ENCODE peak calls at places on chromosomes 16 and 17, in five cellular contexts. G is GM23338, M is PC-3, L is HepG2, P is endothelial cell of umbilical vein. S is an unnamed sample.
A peak's percentile ranks its signal among the peaks of the same experiment; 100 is the strongest.

GRCh38 chr16:68166264-68166663 is 69.7 kb downstream of the ESRP2 start:
- DNase-seq in L (no peak), P (no peak), G (no peak), M (no peak), S (no peak)

GRCh38 chr17:45093444-45094110 is 32.5 kb downstream of the NMT1 start:
- DNase-seq in P (no peak), G (no peak), M (no peak), L (no peak), S (no peak)

GRCh38 chr16:72664122-72664479 is 383.8 kb downstream of the ZFHX3 start:
- DNase-seq in M (peak; percentile 9), L (no peak), G (peak; percentile 2), P (no peak), S (no peak)

GRCh38 chr16:15765880-15766279 is 90.9 kb downstream of the MYH11 start:
- DNase-seq in P (peak; percentile 44), M (peak; percentile 62), L (peak; percentile 73), G (peak; percentile 80), S (peak; percentile 64)

GRCh38 chr17:80036715-80037477 is 454 bp downstream of the CCDC40 start:
- DNase-seq in P (peak; percentile 56), L (peak; percentile 57), M (peak; percentile 30), G (peak; percentile 86), S (no peak)

GRCh38 chr17:71004413-71004812 is 835.1 kb downstream of the KCNJ2 start:
- DNase-seq in G (no peak), M (no peak), P (no peak), L (no peak), S (no peak)

GRCh38 chr17:78502611-78503148 is 74.5 kb downstream of the DNAH17 start:
- DNase-seq in L (no peak), P (no peak), G (no peak), M (no peak), S (no peak)

GRCh38 chr16:67164599-67165061 is at the start of gene HSF4:
- DNase-seq in M (no peak), L (peak; percentile 52), P (no peak), G (no peak), S (peak; percentile 78)

GRCh38 chr17:6473128-6473767 is 29.0 kb downstream of the PIMREG start:
- DNase-seq in P (peak; percentile 72), L (peak; percentile 50), G (peak; percentile 83), M (peak; percentile 76), S (peak; percentile 53)

GRCh38 chr17:19242926-19243325 is 5.8 kb downstream of the EPN2 start:
- DNase-seq in M (no peak), G (no peak), P (no peak), L (no peak), S (no peak)

GRCh38 chr17:12522743-12523181 is 142.9 kb upstream of the MYOCD start:
- DNase-seq in G (peak; percentile 15), P (no peak), L (peak; percentile 29), M (peak; percentile 38), S (no peak)

GRCh38 chr16:2507679-2508064 is 6.1 kb upstream of the ATP6V0C start:
- DNase-seq in L (no peak), G (no peak), M (no peak), P (no peak), S (no peak)

GRCh38 chr16:56370836-56371235 is 54.5 kb downstream of the AMFR start:
- DNase-seq in L (no peak), P (peak; percentile 51), G (no peak), M (peak; percentile 59), S (no peak)

GRCh38 chr17:58679263-58680037 is 12.4 kb downstream of the TEX14 start:
- DNase-seq in M (peak; percentile 81), G (peak; percentile 49), P (no peak), L (peak; percentile 78), S (no peak)

GRCh38 chr17:66398617-66399016 is 96.2 kb downstream of the PRKCA start:
- DNase-seq in P (no peak), G (no peak), L (no peak), M (no peak), S (no peak)

GRCh38 chr17:55965051-55965450 is 188.2 kb upstream of the ANKFN1 start:
- DNase-seq in L (no peak), G (no peak), M (no peak), P (no peak), S (no peak)

GRCh38 chr17:55731586-55732250 is 9.1 kb upstream of the TMEM100 start:
- DNase-seq in L (no peak), P (no peak), M (no peak), G (peak; percentile 16), S (no peak)

GRCh38 chr17:10821062-10821461 is 16.8 kb downstream of the PIRT start:
- DNase-seq in L (no peak), G (no peak), M (no peak), P (no peak), S (no peak)

GRCh38 chr16:4803479-4804243 is 1.2 kb upstream of the ROGDI start:
- DNase-seq in P (no peak), M (no peak), G (no peak), L (no peak), S (no peak)
- TF ChIP-seq EZH2 in P (no peak), M (no peak), G (no peak), L (no peak), S (no peak)

GRCh38 chr17:39598047-39598481 is 9.7 kb downstream of the NEUROD2 start:
- DNase-seq in M (no peak), G (no peak), L (no peak), P (no peak), S (no peak)

GRCh38 chr17:39598635-39599005 is 9.1 kb downstream of the NEUROD2 start:
- DNase-seq in M (no peak), P (no peak), G (no peak), L (no peak), S (no peak)

GRCh38 chr17:39599665-39600468 is 7.9 kb downstream of the NEUROD2 start:
- DNase-seq in L (no peak), M (no peak), P (no peak), G (peak; percentile 58), S (no peak)

GRCh38 chr17:39600469-39601009 is 7.2 kb downstream of the NEUROD2 start:
- DNase-seq in L (no peak), G (no peak), P (no peak), M (no peak), S (no peak)

DNA sequence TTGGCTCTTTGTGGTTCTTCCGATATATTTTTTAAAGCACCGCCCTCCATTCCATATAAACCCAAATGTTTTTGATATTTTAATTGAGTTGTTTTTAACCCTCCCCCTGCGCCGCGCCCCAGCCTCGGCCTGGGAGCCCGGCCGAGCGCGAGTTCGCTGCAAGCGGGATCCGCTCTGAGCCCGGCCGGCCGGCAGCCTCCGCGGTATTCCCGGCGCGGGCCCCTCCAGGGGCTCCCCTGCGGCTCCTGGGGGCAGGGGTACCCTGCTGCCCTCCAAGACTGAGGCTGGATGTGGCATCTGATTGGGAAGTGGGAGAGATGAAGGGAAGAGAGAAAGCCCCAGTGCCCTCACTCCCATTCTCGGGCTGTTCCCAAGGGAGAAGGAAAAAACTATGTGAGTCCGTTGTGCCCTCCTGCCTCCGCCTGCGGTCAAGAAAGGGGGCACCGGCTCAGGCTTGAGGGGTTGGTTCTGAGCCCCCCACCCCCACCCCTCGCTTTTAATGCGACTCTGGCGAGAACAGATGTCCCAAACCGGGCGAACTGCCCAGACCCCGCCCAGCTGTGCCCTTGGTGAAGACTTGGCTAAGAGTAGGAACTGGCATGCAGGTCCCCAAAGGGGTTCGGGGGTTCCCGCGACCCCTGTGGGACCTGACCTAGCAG is 8.6 kb downstream of the NEUROD2 start:
- DNase-seq in P (no peak), G (peak; percentile 65), L (no peak), M (no peak), S (no peak)
- TF ChIP-seq EZH2 in P (peak; percentile 94), G (peak; percentile 100), L (peak; percentile 100), M (peak; percentile 77), S (peak; percentile 81)

GRCh38 chr17:49952209-49952911 is 16.6 kb upstream of the DLX4 start:
- DNase-seq in L (peak; percentile 78), M (peak; percentile 90), G (peak; percentile 94), P (peak; percentile 69), S (peak; percentile 71)
- TF ChIP-seq EZH2 in L (no peak), M (no peak), G (no peak), P (no peak), S (no peak)

GRCh38 chr17:41812176-41813038 is at the start of gene FKBP10:
- DNase-seq in P (peak; percentile 79), G (peak; percentile 96), L (peak; percentile 90), M (peak; percentile 68), S (peak; percentile 38)

GRCh38 chr17:41810659-41811548 is 845 bp downstream of the P3H4 start:
- DNase-seq in P (no peak), L (no peak), M (no peak), G (peak; percentile 58), S (no peak)

GRCh38 chr17:41813039-41813680 is 356 bp downstream of the FKBP10 start:
- DNase-seq in M (no peak), P (no peak), L (no peak), G (peak; percentile 68), S (no peak)

GRCh38 chr17:41813699-41814124 is 908 bp downstream of the FKBP10 start:
- DNase-seq in P (no peak), G (no peak), L (no peak), M (no peak), S (no peak)

GRCh38 chr17:41811549-41812175 is at the start of gene P3H4:
- DNase-seq in M (peak; percentile 70), P (peak; percentile 84), L (peak; percentile 60), G (peak; percentile 84), S (peak; percentile 76)
- TF ChIP-seq EZH2 in M (no peak), P (no peak), L (no peak), G (no peak), S (no peak)

GRCh38 chr17:82416771-82417170 is 1.4 kb upstream of the HEXD start:
- DNase-seq in G (no peak), P (no peak), M (peak; percentile 23), L (no peak), S (no peak)

GRCh38 chr17:82415786-82416185 is 2.4 kb upstream of the HEXD start:
- DNase-seq in M (no peak), L (no peak), G (no peak), P (no peak), S (no peak)

GRCh38 chr17:82416264-82416663 is 1.9 kb upstream of the HEXD start:
- DNase-seq in L (no peak), G (no peak), M (no peak), P (no peak), S (no peak)

GRCh38 chr17:82419471-82419995 is 1.1 kb upstream of the OGFOD3 start:
- DNase-seq in L (no peak), G (no peak), M (peak; percentile 7), P (no peak), S (peak; percentile 62)

DNA sequence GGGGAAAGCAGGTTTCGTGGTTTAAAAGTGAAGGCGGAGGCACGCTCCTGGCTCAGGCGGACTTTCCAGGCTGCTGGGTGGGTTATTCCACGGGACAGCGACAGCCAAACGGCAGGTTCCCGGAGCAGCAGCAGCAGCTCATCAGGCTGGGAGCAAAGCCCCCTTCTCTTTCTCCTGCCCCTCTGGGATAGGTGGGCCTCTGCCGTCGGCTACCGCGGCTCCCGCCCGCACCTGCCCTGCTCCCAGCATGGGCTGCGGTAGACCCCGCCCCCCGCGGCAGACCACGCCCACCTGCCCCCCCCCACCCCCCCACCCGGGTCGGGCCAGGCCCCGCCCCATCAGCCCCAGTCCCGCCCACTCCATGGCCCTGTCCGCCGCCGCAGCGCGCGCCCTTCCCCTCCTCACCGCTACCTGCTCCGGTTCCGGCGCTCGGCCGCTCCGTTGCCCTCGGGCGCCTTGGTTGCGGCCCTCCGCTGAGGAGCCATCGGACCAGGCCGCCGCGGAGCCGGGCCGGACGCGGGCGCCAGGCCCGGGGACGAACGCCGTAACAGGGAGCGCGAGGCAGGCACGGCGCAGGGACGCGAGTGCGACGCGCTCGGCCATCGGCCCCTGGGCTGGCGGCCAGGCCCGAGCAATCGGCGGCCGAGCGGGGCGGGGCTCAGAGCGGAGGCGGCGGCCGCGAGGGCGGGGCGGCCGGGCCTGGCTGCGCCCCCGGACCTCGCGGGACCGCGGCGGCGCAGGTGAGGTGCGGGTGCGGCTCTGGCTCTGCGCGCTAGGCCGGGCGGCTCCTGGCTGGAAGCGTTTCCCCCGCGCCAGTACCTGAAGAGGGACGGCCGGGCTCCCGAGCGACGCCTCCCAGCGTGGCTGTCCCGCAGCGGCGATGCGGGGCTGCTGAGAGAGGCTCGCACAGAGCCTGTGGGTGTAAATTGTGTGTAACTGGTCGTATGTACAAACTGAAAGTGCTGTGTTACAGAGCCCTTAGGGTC is at the start of the genes HEXD and OGFOD3:
- DNase-seq in M (peak; percentile 91), G (peak; percentile 92), P (peak; percentile 81), L (peak; percentile 71), S (peak; percentile 90)
- TF ChIP-seq EZH2 in M (no peak), G (no peak), P (no peak), L (no peak), S (no peak)